ENCODE peak calls at places on chromosomes 6 and 20, in nine cellular contexts. One of them, this sample, is unnamed. For H3K9me3, the result is how much of the 10 kb centered on the place peaks cover.

GRCh38 chr6:54194067-54194466 is 82.8 kb downstream of the MLIP start:
- DNase-seq in kidney: no peak
- DNase-seq in CD4-positive, CD25-positive, alpha-beta regulatory T cell: no peak
- DNase-seq in naive thymus-derived CD4-positive, alpha-beta T cell: no peak
- DNase-seq in heart right ventricle: no peak
- DNase-seq in ovary: no peak
- DNase-seq in mucosa of descending colon: no peak
- DNase-seq in IMR-90: peak
- DNase-seq in A549: no peak
- DNase-seq in this sample: no peak

GRCh38 chr20:31849306-31849930 is 4.0 kb upstream of the FOXS1 start:
- DNase-seq in CD4-positive, CD25-positive, alpha-beta regulatory T cell: no peak
- DNase-seq in heart right ventricle: no peak
- DNase-seq in naive thymus-derived CD4-positive, alpha-beta T cell: no peak
- DNase-seq in ovary: no peak
- DNase-seq in IMR-90: no peak
- DNase-seq in A549: no peak
- DNase-seq in kidney: peak
- DNase-seq in mucosa of descending colon: peak
- DNase-seq in this sample: no peak

GRCh38 chr6:161091151-161091550 is 99.6 kb downstream of the MAP3K4 start:
- DNase-seq in kidney: no peak
- DNase-seq in heart right ventricle: no peak
- DNase-seq in CD4-positive, CD25-positive, alpha-beta regulatory T cell: no peak
- DNase-seq in ovary: no peak
- DNase-seq in naive thymus-derived CD4-positive, alpha-beta T cell: no peak
- DNase-seq in mucosa of descending colon: no peak
- DNase-seq in IMR-90: no peak
- DNase-seq in A549: no peak
- DNase-seq in this sample: no peak

GRCh38 chr6:26554669-26555504 is 16.7 kb downstream of the HMGN4 start:
- DNase-seq in naive thymus-derived CD4-positive, alpha-beta T cell: peak
- DNase-seq in kidney: no peak
- DNase-seq in CD4-positive, CD25-positive, alpha-beta regulatory T cell: peak
- DNase-seq in mucosa of descending colon: no peak
- DNase-seq in A549: peak
- DNase-seq in IMR-90: peak
- DNase-seq in heart right ventricle: no peak
- DNase-seq in ovary: peak
- DNase-seq in this sample: peak

GRCh38 chr6:18016698-18017097 is 29.3 kb upstream of the KIF13A start:
- DNase-seq in ovary: no peak
- DNase-seq in heart right ventricle: no peak
- DNase-seq in CD4-positive, CD25-positive, alpha-beta regulatory T cell: no peak
- DNase-seq in A549: no peak
- DNase-seq in IMR-90: no peak
- DNase-seq in naive thymus-derived CD4-positive, alpha-beta T cell: no peak
- DNase-seq in mucosa of descending colon: no peak
- DNase-seq in kidney: no peak
- DNase-seq in this sample: no peak

GRCh38 chr6:124073021-124073420 is 269.4 kb downstream of the NKAIN2 start:
- DNase-seq in CD4-positive, CD25-positive, alpha-beta regulatory T cell: no peak
- DNase-seq in IMR-90: no peak
- DNase-seq in naive thymus-derived CD4-positive, alpha-beta T cell: no peak
- DNase-seq in mucosa of descending colon: no peak
- DNase-seq in kidney: no peak
- DNase-seq in A549: no peak
- DNase-seq in ovary: no peak
- DNase-seq in heart right ventricle: no peak
- DNase-seq in this sample: no peak

GRCh38 chr20:6533321-6533720 is 234.2 kb upstream of the BMP2 start:
- DNase-seq in naive thymus-derived CD4-positive, alpha-beta T cell: no peak
- DNase-seq in ovary: no peak
- DNase-seq in IMR-90: peak
- DNase-seq in kidney: no peak
- DNase-seq in heart right ventricle: no peak
- DNase-seq in mucosa of descending colon: no peak
- DNase-seq in CD4-positive, CD25-positive, alpha-beta regulatory T cell: no peak
- DNase-seq in A549: no peak
- DNase-seq in this sample: no peak

GRCh38 chr20:5448449-5449118 is 131.8 kb upstream of the PROKR2 start:
- DNase-seq in ovary: no peak
- DNase-seq in mucosa of descending colon: no peak
- DNase-seq in heart right ventricle: no peak
- DNase-seq in IMR-90: peak
- DNase-seq in A549: peak
- DNase-seq in kidney: no peak
- DNase-seq in naive thymus-derived CD4-positive, alpha-beta T cell: peak
- DNase-seq in CD4-positive, CD25-positive, alpha-beta regulatory T cell: peak
- DNase-seq in this sample: peak

GRCh38 chr6:107408714-107409113 is 50.6 kb downstream of the PDSS2 start:
- DNase-seq in ovary: no peak
- DNase-seq in IMR-90: no peak
- DNase-seq in naive thymus-derived CD4-positive, alpha-beta T cell: no peak
- DNase-seq in heart right ventricle: no peak
- DNase-seq in mucosa of descending colon: no peak
- DNase-seq in CD4-positive, CD25-positive, alpha-beta regulatory T cell: no peak
- DNase-seq in kidney: no peak
- DNase-seq in A549: no peak
- DNase-seq in this sample: no peak

GRCh38 chr20:6384368-6384767 is 261.5 kb upstream of the FERMT1 start:
- DNase-seq in naive thymus-derived CD4-positive, alpha-beta T cell: no peak
- DNase-seq in IMR-90: no peak
- DNase-seq in kidney: no peak
- DNase-seq in ovary: no peak
- DNase-seq in CD4-positive, CD25-positive, alpha-beta regulatory T cell: no peak
- DNase-seq in heart right ventricle: no peak
- DNase-seq in A549: no peak
- DNase-seq in mucosa of descending colon: no peak
- DNase-seq in this sample: no peak

GRCh38 chr6:82957171-82957894 is 108.3 kb downstream of the UBE3D start:
- DNase-seq in ovary: no peak
- DNase-seq in A549: no peak
- DNase-seq in kidney: no peak
- DNase-seq in mucosa of descending colon: no peak
- DNase-seq in CD4-positive, CD25-positive, alpha-beta regulatory T cell: no peak
- DNase-seq in IMR-90: peak
- DNase-seq in heart right ventricle: no peak
- DNase-seq in naive thymus-derived CD4-positive, alpha-beta T cell: no peak
- DNase-seq in this sample: no peak

DNA sequence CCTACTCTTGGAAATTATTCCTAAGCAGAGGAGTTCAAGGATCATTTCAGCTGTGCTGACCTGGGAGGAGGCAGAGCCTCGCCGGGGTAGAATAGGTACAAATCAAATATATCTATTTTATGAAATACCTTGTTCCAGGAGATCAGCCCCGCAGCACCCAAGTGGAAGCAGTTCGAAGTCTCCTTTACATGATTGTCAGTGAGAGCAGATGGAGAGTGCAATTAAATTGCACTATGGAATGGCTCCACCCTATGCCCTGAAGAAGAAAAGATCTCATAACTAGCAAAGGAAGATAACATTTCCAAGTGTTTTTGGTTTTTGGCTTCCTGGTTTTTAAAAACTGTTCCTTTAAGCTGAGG is 31.4 kb downstream of the DUSP22 start:
- DNase-seq in naive thymus-derived CD4-positive, alpha-beta T cell: no peak
- DNase-seq in CD4-positive, CD25-positive, alpha-beta regulatory T cell: no peak
- DNase-seq in ovary: no peak
- DNase-seq in kidney: no peak
- DNase-seq in IMR-90: no peak
- DNase-seq in mucosa of descending colon: no peak
- DNase-seq in A549: no peak
- DNase-seq in heart right ventricle: no peak
- DNase-seq in this sample: no peak
- H3K9me3 ChIP-seq in naive thymus-derived CD4-positive, alpha-beta T cell: under half
- H3K9me3 ChIP-seq in CD4-positive, CD25-positive, alpha-beta regulatory T cell: under half
- H3K9me3 ChIP-seq in ovary: under half
- H3K9me3 ChIP-seq in kidney: under half
- H3K9me3 ChIP-seq in IMR-90: under half
- H3K9me3 ChIP-seq in mucosa of descending colon: under half
- H3K9me3 ChIP-seq in A549: under half
- H3K9me3 ChIP-seq in heart right ventricle: under half
- H3K9me3 ChIP-seq in this sample: under half

GRCh38 chr6:23339268-23339667 is 769.9 kb downstream of the HDGFL1 start:
- DNase-seq in ovary: no peak
- DNase-seq in naive thymus-derived CD4-positive, alpha-beta T cell: no peak
- DNase-seq in kidney: no peak
- DNase-seq in CD4-positive, CD25-positive, alpha-beta regulatory T cell: no peak
- DNase-seq in IMR-90: no peak
- DNase-seq in heart right ventricle: no peak
- DNase-seq in mucosa of descending colon: no peak
- DNase-seq in A549: no peak
- DNase-seq in this sample: no peak

GRCh38 chr6:23348185-23348584 is 777.8 kb upstream of the NRSN1 start:
- DNase-seq in naive thymus-derived CD4-positive, alpha-beta T cell: no peak
- DNase-seq in ovary: no peak
- DNase-seq in heart right ventricle: no peak
- DNase-seq in CD4-positive, CD25-positive, alpha-beta regulatory T cell: no peak
- DNase-seq in mucosa of descending colon: no peak
- DNase-seq in A549: no peak
- DNase-seq in IMR-90: no peak
- DNase-seq in kidney: no peak
- DNase-seq in this sample: no peak

GRCh38 chr6:23349521-23350147 is 776.4 kb upstream of the NRSN1 start:
- DNase-seq in A549: peak
- DNase-seq in kidney: no peak
- DNase-seq in CD4-positive, CD25-positive, alpha-beta regulatory T cell: no peak
- DNase-seq in IMR-90: peak
- DNase-seq in mucosa of descending colon: no peak
- DNase-seq in ovary: no peak
- DNase-seq in naive thymus-derived CD4-positive, alpha-beta T cell: no peak
- DNase-seq in heart right ventricle: no peak
- DNase-seq in this sample: no peak

GRCh38 chr6:23343610-23344306 is 774.4 kb downstream of the HDGFL1 start:
- DNase-seq in mucosa of descending colon: no peak
- DNase-seq in naive thymus-derived CD4-positive, alpha-beta T cell: no peak
- DNase-seq in A549: no peak
- DNase-seq in heart right ventricle: no peak
- DNase-seq in CD4-positive, CD25-positive, alpha-beta regulatory T cell: no peak
- DNase-seq in kidney: no peak
- DNase-seq in ovary: no peak
- DNase-seq in IMR-90: no peak
- DNase-seq in this sample: no peak
- H3K9me3 ChIP-seq in mucosa of descending colon: under half
- H3K9me3 ChIP-seq in naive thymus-derived CD4-positive, alpha-beta T cell: under half
- H3K9me3 ChIP-seq in A549: under half
- H3K9me3 ChIP-seq in heart right ventricle: under half
- H3K9me3 ChIP-seq in CD4-positive, CD25-positive, alpha-beta regulatory T cell: under half
- H3K9me3 ChIP-seq in kidney: under half
- H3K9me3 ChIP-seq in ovary: under half
- H3K9me3 ChIP-seq in IMR-90: under half
- H3K9me3 ChIP-seq in this sample: under half

GRCh38 chr20:63966944-63967322 is 2.8 kb downstream of the ZNF512B start:
- DNase-seq in heart right ventricle: no peak
- DNase-seq in naive thymus-derived CD4-positive, alpha-beta T cell: no peak
- DNase-seq in CD4-positive, CD25-positive, alpha-beta regulatory T cell: no peak
- DNase-seq in IMR-90: no peak
- DNase-seq in kidney: no peak
- DNase-seq in A549: no peak
- DNase-seq in mucosa of descending colon: no peak
- DNase-seq in ovary: peak
- DNase-seq in this sample: no peak
- H3K9me3 ChIP-seq in heart right ventricle: under half
- H3K9me3 ChIP-seq in naive thymus-derived CD4-positive, alpha-beta T cell: under half
- H3K9me3 ChIP-seq in CD4-positive, CD25-positive, alpha-beta regulatory T cell: under half
- H3K9me3 ChIP-seq in IMR-90: under half
- H3K9me3 ChIP-seq in kidney: under half
- H3K9me3 ChIP-seq in A549: under half
- H3K9me3 ChIP-seq in mucosa of descending colon: under half
- H3K9me3 ChIP-seq in ovary: under half
- H3K9me3 ChIP-seq in this sample: under half

GRCh38 chr6:43913388-43914271 is 143.6 kb downstream of the VEGFA start:
- DNase-seq in naive thymus-derived CD4-positive, alpha-beta T cell: no peak
- DNase-seq in ovary: no peak
- DNase-seq in heart right ventricle: no peak
- DNase-seq in IMR-90: peak
- DNase-seq in mucosa of descending colon: peak
- DNase-seq in A549: no peak
- DNase-seq in kidney: peak
- DNase-seq in CD4-positive, CD25-positive, alpha-beta regulatory T cell: no peak
- DNase-seq in this sample: no peak

GRCh38 chr6:43915213-43915869 is 145.3 kb downstream of the VEGFA start:
- DNase-seq in heart right ventricle: no peak
- DNase-seq in naive thymus-derived CD4-positive, alpha-beta T cell: no peak
- DNase-seq in CD4-positive, CD25-positive, alpha-beta regulatory T cell: no peak
- DNase-seq in IMR-90: no peak
- DNase-seq in A549: no peak
- DNase-seq in mucosa of descending colon: no peak
- DNase-seq in ovary: no peak
- DNase-seq in kidney: peak
- DNase-seq in this sample: no peak

GRCh38 chr6:43912598-43913387 is 142.8 kb downstream of the VEGFA start:
- DNase-seq in ovary: no peak
- DNase-seq in A549: no peak
- DNase-seq in kidney: peak
- DNase-seq in CD4-positive, CD25-positive, alpha-beta regulatory T cell: no peak
- DNase-seq in heart right ventricle: no peak
- DNase-seq in mucosa of descending colon: no peak
- DNase-seq in naive thymus-derived CD4-positive, alpha-beta T cell: no peak
- DNase-seq in IMR-90: no peak
- DNase-seq in this sample: no peak

GRCh38 chr6:43916091-43916923 is 146.3 kb downstream of the VEGFA start:
- DNase-seq in naive thymus-derived CD4-positive, alpha-beta T cell: no peak
- DNase-seq in IMR-90: peak
- DNase-seq in heart right ventricle: no peak
- DNase-seq in A549: no peak
- DNase-seq in mucosa of descending colon: no peak
- DNase-seq in kidney: peak
- DNase-seq in ovary: no peak
- DNase-seq in CD4-positive, CD25-positive, alpha-beta regulatory T cell: no peak
- DNase-seq in this sample: no peak

DNA sequence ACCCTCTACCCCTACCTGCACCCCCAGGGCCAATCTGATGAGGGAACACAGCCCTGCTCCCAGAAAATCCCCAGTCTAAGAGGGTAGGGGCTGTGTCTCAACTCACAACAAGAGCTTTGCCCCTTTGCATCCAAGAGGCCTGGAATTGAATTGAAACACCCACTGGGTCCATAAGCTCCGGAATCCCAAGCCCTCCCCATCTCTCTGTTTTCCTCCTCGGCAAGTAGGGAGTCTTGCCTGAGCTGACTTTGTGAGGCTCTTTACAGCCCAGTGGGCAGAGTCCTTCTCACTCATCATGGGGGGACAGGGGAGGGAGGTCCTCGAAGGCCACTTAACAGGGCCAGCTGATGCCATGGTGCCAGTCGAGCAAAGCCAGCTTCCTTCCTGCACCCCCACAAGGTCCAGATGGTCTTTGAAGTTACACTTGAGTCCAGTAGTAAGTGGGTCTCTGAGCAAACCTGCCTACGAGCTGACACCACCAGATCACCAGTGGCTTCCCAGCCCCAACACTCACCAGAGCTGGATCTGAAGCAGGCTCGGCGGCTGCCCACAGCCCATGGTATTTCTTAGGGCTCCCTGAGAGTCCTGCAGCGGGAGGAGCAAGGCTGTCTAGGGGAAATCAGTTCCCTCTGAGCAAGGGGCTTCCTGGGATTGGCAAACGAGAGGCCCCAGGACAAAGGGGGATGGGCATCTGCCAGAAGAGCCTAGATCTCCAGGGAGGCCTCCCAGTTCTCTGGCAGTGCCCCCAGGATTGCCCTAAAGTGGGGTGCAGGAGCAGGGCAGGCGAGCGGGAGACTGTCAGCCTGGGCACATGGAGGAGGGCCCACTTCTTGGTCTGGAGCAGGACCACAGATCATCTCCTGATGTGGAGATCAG is 144.5 kb downstream of the VEGFA start:
- DNase-seq in ovary: no peak
- DNase-seq in A549: no peak
- DNase-seq in kidney: peak
- DNase-seq in IMR-90: no peak
- DNase-seq in CD4-positive, CD25-positive, alpha-beta regulatory T cell: no peak
- DNase-seq in heart right ventricle: no peak
- DNase-seq in mucosa of descending colon: no peak
- DNase-seq in naive thymus-derived CD4-positive, alpha-beta T cell: no peak
- DNase-seq in this sample: no peak
- H3K9me3 ChIP-seq in ovary: under half
- H3K9me3 ChIP-seq in A549: under half
- H3K9me3 ChIP-seq in kidney: under half
- H3K9me3 ChIP-seq in IMR-90: under half
- H3K9me3 ChIP-seq in CD4-positive, CD25-positive, alpha-beta regulatory T cell: under half
- H3K9me3 ChIP-seq in heart right ventricle: under half
- H3K9me3 ChIP-seq in mucosa of descending colon: under half
- H3K9me3 ChIP-seq in naive thymus-derived CD4-positive, alpha-beta T cell: under half
- H3K9me3 ChIP-seq in this sample: under half

This sample was measured in T-helper 17 cell.